ENCODE peak calls at places on chromosome 2, in four cellular contexts. H is A549, K is stomach, D is thoracic aorta. C is an unnamed sample.

GRCh38 chr2:127688405-127688804 is 12.9 kb upstream of the SFT2D3 start:
- DNase-seq in H (no peak), K (no peak), D (no peak), C (no peak)

GRCh38 chr2:210230518-210230917 is 5.3 kb upstream of the ACADL start:
- DNase-seq in H (no peak), K (no peak), D (no peak), C (no peak)

GRCh38 chr2:169767243-169767888 is 31.3 kb upstream of the SSB start:
- DNase-seq in H (peak; percentile 28), K (peak; percentile 65), D (peak; percentile 35), C (peak; percentile 50)

GRCh38 chr2:165572155-165572554 is 102.7 kb downstream of the CSRNP3 start:
- DNase-seq in H (no peak), K (no peak), D (no peak), C (no peak)

GRCh38 chr2:191061381-191061982 is 47.5 kb upstream of the STAT1 start:
- DNase-seq in H (no peak), K (no peak), D (no peak), C (no peak)

GRCh38 chr2:7748717-7749415 is 831.7 kb downstream of the RNF144A start:
- DNase-seq in H (no peak), K (no peak), D (no peak), C (no peak)

GRCh38 chr2:182020319-182021055 is 34.8 kb downstream of the PPP1R1C start:
- DNase-seq in H (no peak), K (no peak), D (no peak), C (no peak)

GRCh38 chr2:158776236-158776635 is 18.9 kb upstream of the DAPL1 start:
- DNase-seq in H (no peak), K (no peak), D (no peak), C (no peak)

GRCh38 chr2:46145840-46146239 is 151.4 kb upstream of the EPAS1 start:
- DNase-seq in H (no peak), K (no peak), D (no peak), C (no peak)

GRCh38 chr2:220499281-220499680 is 871.9 kb downstream of the SLC4A3 start:
- DNase-seq in H (peak; percentile 25), K (no peak), D (no peak), C (no peak)

GRCh38 chr2:217798743-217799552 is 203.8 kb downstream of the TNS1 start:
- DNase-seq in H (no peak), K (peak; percentile 26), D (peak; percentile 3), C (peak; percentile 49)

GRCh38 chr2:159832026-159832425 is 34.0 kb upstream of the CD302 start:
- DNase-seq in H (no peak), K (no peak), D (no peak), C (no peak)
- H3K27ac ChIP-seq in H (no peak overlapping the region), K (no peak overlapping the region), D (no peak overlapping the region), C (no peak overlapping the region)

GRCh38 chr2:64656379-64656778 is 2.7 kb upstream of the SERTAD2 start:
- DNase-seq in H (no peak), K (no peak), D (no peak), C (no peak)

GRCh38 chr2:64655873-64656272 is 2.2 kb upstream of the SERTAD2 start:
- DNase-seq in H (no peak), K (no peak), D (no peak), C (no peak)

GRCh38 chr2:64654063-64654811 is 524 bp upstream of the SERTAD2 start:
- DNase-seq in H (peak; percentile 62), K (peak; percentile 82), D (peak; percentile 50), C (peak; percentile 88)

GRCh38 chr2:64653174-64654062 is at the start of gene SERTAD2:
- DNase-seq in H (peak; percentile 82), K (peak; percentile 91), D (peak; percentile 37), C (peak; percentile 86)

GRCh38 chr2:64654993-64655666 is 1.4 kb upstream of the SERTAD2 start:
- DNase-seq in H (peak; percentile 56), K (no peak), D (no peak), C (no peak)
- TF ChIP-seq CTCF in H (peak; percentile 31), K (no peak), D (no peak), C (no peak)

GRCh38 chr2:74741076-74741460 is 87.0 kb downstream of the SEMA4F start:
- DNase-seq in H (peak; percentile 56), K (no peak), D (no peak), C (no peak)
- H3K27ac ChIP-seq in H (peak overlapping the region; percentile 34), K (peak overlapping the region; percentile 59), D (peak overlapping the region; percentile 79), C (no peak overlapping the region)

DNA sequence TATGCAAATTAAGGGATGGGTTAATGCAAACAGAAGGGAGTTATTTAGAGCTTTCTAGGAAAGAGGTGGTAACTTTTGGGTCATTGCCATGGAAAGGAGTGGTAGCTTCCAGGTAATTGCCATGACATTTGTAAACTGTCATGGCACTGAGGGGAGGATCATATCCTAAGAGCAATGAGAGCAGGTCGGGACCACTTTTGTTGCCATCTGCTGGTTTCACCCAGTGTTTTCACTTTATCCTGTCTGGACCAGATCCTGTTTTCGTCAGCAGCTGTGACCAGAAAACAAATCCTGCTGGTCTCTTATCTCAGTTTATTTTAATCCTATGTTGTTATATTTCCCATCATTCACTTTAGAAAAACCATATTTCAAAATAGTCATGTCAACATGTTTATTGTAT is 874 bp downstream of the C2orf66 start:
- DNase-seq in H (no peak), K (no peak), D (no peak), C (no peak)
- TF ChIP-seq CTCF in H (no peak), K (no peak), D (no peak), C (no peak)

DNA sequence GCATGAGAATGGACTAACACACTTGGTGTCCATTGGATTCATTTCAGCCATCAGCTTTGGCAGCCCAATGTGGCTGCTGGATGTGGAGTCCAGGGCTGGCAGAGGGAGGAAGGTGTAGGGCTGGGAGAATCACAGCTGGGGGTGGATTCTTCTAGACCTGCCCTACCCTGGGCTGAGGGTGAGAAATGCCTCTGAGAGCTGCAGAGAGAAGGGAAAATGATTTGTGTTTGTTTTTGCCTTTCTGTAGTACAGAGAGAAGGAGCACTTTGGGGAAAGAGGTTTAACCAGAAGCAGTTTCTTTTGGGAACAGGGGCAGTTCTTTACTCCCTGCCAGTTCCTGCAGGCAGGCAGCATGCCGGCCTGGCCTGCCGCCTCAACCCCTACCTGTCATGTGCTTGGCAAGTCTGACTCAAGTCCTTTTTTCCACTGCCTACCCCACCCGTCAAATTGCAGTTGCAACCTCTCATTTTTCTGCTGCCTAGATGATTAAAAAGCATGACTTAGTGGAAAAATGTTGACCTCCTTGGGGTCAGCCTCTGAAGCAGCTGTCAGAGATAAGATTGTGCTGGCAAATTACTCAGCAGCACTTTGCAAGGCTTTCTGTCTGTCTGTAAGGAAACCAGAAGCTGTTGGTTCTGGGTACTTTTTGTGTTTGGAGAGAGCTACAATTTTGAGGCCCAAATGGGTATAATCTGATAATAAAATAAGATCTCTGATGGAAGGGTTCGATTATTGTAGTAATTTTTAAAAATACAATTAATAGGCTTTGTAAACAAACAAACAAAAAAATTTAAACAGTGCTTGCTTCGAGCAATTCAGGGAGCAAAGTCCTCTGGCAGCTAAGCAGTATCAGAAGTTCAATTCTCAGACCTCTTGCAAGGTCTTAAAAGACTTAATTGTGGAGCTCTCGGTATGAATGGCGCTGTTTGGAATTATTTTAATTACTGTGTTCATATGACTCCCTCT is 21.7 kb downstream of the LBH start:
- DNase-seq in H (peak; percentile 67), K (peak; percentile 58), D (peak; percentile 25), C (peak; percentile 48)
- H3K27ac ChIP-seq in H (peak overlapping the region; percentile 78), K (peak overlapping the region; percentile 81), D (peak overlapping the region; percentile 44), C (peak overlapping the region; percentile 87)

GRCh38 chr2:101518470-101519172 is 43.7 kb upstream of the RFX8 start:
- DNase-seq in H (peak; percentile 29), K (peak; percentile 61), D (no peak), C (peak; percentile 46)
- TF ChIP-seq CTCF in H (peak; percentile 70), K (no peak), D (no peak), C (peak; percentile 2)

GRCh38 chr2:234467289-234467688 is 29.6 kb downstream of the ARL4C start:
- DNase-seq in H (no peak), K (no peak), D (no peak), C (no peak)
- H3K27ac ChIP-seq in H (no peak overlapping the region), K (no peak overlapping the region), D (no peak overlapping the region), C (no peak overlapping the region)

C was measured in lung.